ENCODE peak calls at places on chromosomes 11 and 22, in seven cellular contexts. Q, K, P, X, H, E and T are unnamed samples.

GRCh38 chr11:96075532-96075959 is 151.6 kb upstream of the MTMR2 start:
- DNase-seq in Q (no peak), K (no peak), P (no peak), X (no peak), H (no peak), E (no peak), T (no peak)

GRCh38 chr11:125072210-125072960 is 9.3 kb downstream of the SLC37A2 start:
- DNase-seq in Q (no peak), K (no peak), P (peak; percentile 58), X (no peak), H (no peak), E (no peak), T (no peak)

GRCh38 chr11:43920598-43921419 is 21.6 kb upstream of the C11orf96 start:
- DNase-seq in Q (peak; percentile 100), K (no peak), P (peak; percentile 46), X (no peak), H (peak; percentile 72), E (peak; percentile 99), T (no peak)

GRCh38 chr22:17957683-17958082 is 66.7 kb downstream of the MICAL3 start:
- DNase-seq in Q (peak; percentile 86), K (no peak), P (no peak), X (no peak), H (no peak), E (no peak), T (no peak)

GRCh38 chr11:120940297-120940847 is 83.5 kb upstream of the TBCEL start:
- DNase-seq in Q (no peak), K (no peak), P (no peak), X (no peak), H (no peak), E (no peak), T (no peak)

GRCh38 chr11:57776101-57776511 is 14.5 kb downstream of the CTNND1 start:
- DNase-seq in Q (no peak), K (no peak), P (no peak), X (peak; percentile 80), H (peak; percentile 58), E (peak; percentile 52), T (peak; percentile 56)

GRCh38 chr11:66151273-66151672 is 81.2 kb downstream of the PACS1 start:
- DNase-seq in Q (no peak), K (no peak), P (no peak), X (no peak), H (no peak), E (no peak), T (no peak)

GRCh38 chr11:93652161-93652597 is 9.3 kb upstream of the CEP295 start:
- DNase-seq in Q (peak; percentile 63), K (no peak), P (no peak), X (peak; percentile 35), H (peak; percentile 36), E (no peak), T (no peak)

GRCh38 chr11:134951305-134951700 is 539.3 kb upstream of the B3GAT1 start:
- DNase-seq in Q (peak; percentile 67), K (peak; percentile 83), P (no peak), X (no peak), H (no peak), E (no peak), T (no peak)

GRCh38 chr11:73883856-73884255 is 7.1 kb downstream of the PAAF1 start:
- DNase-seq in Q (no peak), K (no peak), P (no peak), X (no peak), H (no peak), E (no peak), T (no peak)

GRCh38 chr22:27987557-27987956 is 68.5 kb upstream of the PITPNB start:
- DNase-seq in Q (peak; percentile 85), K (no peak), P (no peak), X (no peak), H (no peak), E (peak; percentile 47), T (no peak)

GRCh38 chr11:116384407-116384806 is 388.4 kb downstream of the BUD13 start:
- DNase-seq in Q (no peak), K (no peak), P (no peak), X (no peak), H (no peak), E (no peak), T (no peak)

GRCh38 chr11:8828580-8829358 is 82.2 kb upstream of the AKIP1 start:
- DNase-seq in Q (no peak), K (no peak), P (no peak), X (no peak), H (no peak), E (no peak), T (no peak)

GRCh38 chr22:46652930-46653331 is 32.7 kb downstream of the GRAMD4 start:
- DNase-seq in Q (peak; percentile 64), K (no peak), P (no peak), X (no peak), H (no peak), E (no peak), T (no peak)

GRCh38 chr11:129881570-129882170 is 13.7 kb downstream of the NFRKB start:
- DNase-seq in Q (peak; percentile 17), K (no peak), P (no peak), X (peak; percentile 57), H (no peak), E (no peak), T (no peak)

GRCh38 chr11:132997396-132997795 is 534.9 kb downstream of the OPCML start:
- DNase-seq in Q (no peak), K (no peak), P (no peak), X (no peak), H (no peak), E (no peak), T (no peak)

GRCh38 chr11:71428861-71429435 is 19.2 kb downstream of the DHCR7 start:
- DNase-seq in Q (peak; percentile 46), K (peak; percentile 78), P (no peak), X (no peak), H (peak; percentile 35), E (no peak), T (peak; percentile 48)

GRCh38 chr11:126405374-126405773 is 49.9 kb downstream of the ST3GAL4 start:
- DNase-seq in Q (no peak), K (peak; percentile 44), P (peak; percentile 73), X (no peak), H (peak; percentile 48), E (no peak), T (no peak)

GRCh38 chr11:17244046-17244445 is 32.5 kb upstream of the NUCB2 start:
- DNase-seq in Q (no peak), K (no peak), P (no peak), X (no peak), H (no peak), E (no peak), T (no peak)

GRCh38 chr11:17760102-17761029 is 25.8 kb downstream of the KCNC1 start:
- DNase-seq in Q (peak; percentile 42), K (no peak), P (peak; percentile 69), X (peak; percentile 78), H (no peak), E (no peak), T (peak; percentile 50)

GRCh38 chr11:57364851-57365660 is 15.9 kb downstream of the PRG3 start:
- DNase-seq in Q (no peak), K (peak; percentile 46), P (no peak), X (no peak), H (no peak), E (no peak), T (no peak)

DNA sequence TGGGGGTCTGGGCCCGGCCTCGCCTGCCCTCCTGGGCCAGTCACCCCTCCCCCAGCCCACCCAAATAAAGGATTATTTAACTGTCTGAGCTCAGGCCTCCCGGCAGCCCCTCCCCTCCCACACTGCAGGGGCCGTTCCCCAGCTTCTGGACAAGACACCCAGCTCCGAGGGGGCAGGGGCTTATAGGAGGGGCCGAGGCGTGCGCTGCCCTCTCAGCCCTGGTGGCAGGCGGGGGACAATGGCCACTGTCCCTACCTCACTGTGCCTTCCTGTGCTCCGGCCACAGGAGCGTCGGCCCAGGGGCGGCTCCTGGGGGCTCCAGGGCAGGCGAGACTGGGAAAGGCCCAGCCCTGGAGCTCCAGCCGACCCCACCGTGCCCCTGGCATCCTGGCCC is 2.2 kb upstream of the SELENOO start:
- DNase-seq in Q (no peak), K (no peak), P (no peak), X (no peak), H (no peak), E (no peak), T (no peak)
- H3K36me3 ChIP-seq in Q (peaks cover 27% of the 10 kb centered on the region), K (peaks cover 2% of the 10 kb centered on the region), P (no peaks in the 10 kb centered on the region), X (peaks cover 11% of the 10 kb centered on the region), H (peaks cover 48% of the 10 kb centered on the region), E (peaks cover 30% of the 10 kb centered on the region), T (peaks cover 48% of the 10 kb centered on the region)

GRCh38 chr22:22203048-22203971 is 41.3 kb upstream of the VPREB1 start:
- DNase-seq in Q (no peak), K (no peak), P (no peak), X (no peak), H (no peak), E (no peak), T (no peak)
- H3K27me3 ChIP-seq in Q (peaks cover 14% of the 10 kb centered on the region), K (no peaks in the 10 kb centered on the region), P (peaks cover 11% of the 10 kb centered on the region), X (peaks cover 94% of the 10 kb centered on the region), H (no peaks in the 10 kb centered on the region), E (peaks cover 13% of the 10 kb centered on the region), T (peaks cover 66% of the 10 kb centered on the region)

GRCh38 chr11:494761-495536 is 12.1 kb downstream of the RNH1 start:
- DNase-seq in Q (no peak), K (no peak), P (no peak), X (no peak), H (no peak), E (no peak), T (peak; percentile 17)
- H3K36me3 ChIP-seq in Q (peaks cover 43% of the 10 kb centered on the region), K (peaks cover 14% of the 10 kb centered on the region), P (peaks cover 7% of the 10 kb centered on the region), X (peaks cover 25% of the 10 kb centered on the region), H (peaks cover 75% of the 10 kb centered on the region), E (peaks cover 53% of the 10 kb centered on the region), T (peaks cover 32% of the 10 kb centered on the region)

GRCh38 chr11:13349046-13349445 is 71.5 kb downstream of the BMAL1 start:
- DNase-seq in Q (no peak), K (no peak), P (no peak), X (no peak), H (no peak), E (no peak), T (no peak)
- H3K27me3 ChIP-seq in Q (no peaks in the 10 kb centered on the region), K (no peaks in the 10 kb centered on the region), P (no peaks in the 10 kb centered on the region), X (no peaks in the 10 kb centered on the region), H (no peaks in the 10 kb centered on the region), E (no peaks in the 10 kb centered on the region), T (no peaks in the 10 kb centered on the region)

DNA sequence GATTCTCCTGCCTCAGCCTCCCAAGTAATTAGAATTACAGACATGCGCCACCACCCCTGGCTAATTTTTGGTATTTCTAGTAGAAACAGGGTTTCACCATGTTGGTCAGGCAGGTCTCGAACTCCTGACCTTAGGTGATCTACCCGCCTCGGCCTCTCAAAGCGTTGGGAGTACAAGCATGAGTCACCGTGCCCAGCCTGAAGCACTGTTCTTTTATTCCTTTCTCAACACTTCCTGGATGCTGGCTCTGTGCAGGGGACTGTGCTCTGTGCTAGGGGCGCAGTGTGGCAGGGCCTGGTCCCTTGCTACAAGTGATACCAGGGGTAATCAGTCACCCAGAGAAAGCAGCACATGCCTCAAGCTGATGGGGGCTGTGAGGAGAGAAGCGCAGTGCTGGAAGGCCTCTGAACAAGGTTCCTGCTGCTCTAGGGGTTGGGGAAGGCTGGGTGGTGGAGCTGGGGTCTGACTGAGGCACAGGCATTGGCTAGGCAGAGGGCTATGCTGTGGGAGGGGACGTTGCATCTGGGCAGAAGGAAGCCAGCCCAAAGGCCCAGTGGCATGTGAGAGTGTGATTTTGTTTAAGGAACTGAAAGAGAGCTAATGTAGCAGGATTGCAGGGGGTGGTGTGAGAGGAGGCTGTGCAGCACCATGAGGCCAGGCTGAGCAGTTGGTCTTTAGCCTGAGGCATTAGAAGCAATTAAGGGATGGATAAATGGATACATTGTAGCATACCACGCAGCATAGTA is 42.5 kb downstream of the CABIN1 start:
- DNase-seq in Q (no peak), K (no peak), P (no peak), X (no peak), H (no peak), E (no peak), T (no peak)
- H3K36me3 ChIP-seq in Q (peaks cover 10% of the 10 kb centered on the region), K (peaks cover 10% of the 10 kb centered on the region), P (no peaks in the 10 kb centered on the region), X (peaks cover 37% of the 10 kb centered on the region), H (peaks cover 56% of the 10 kb centered on the region), E (peaks cover 12% of the 10 kb centered on the region), T (peaks cover 74% of the 10 kb centered on the region)